ENCODE peak calls at places on chromosomes 1 and 21, in ten cellular contexts. C is NCI-H226; A is cardiac septum; D is HFFc6; U is sciatic nerve; H is NAMALWA; R is hepatocyte; G is astrocyte of the spinal cord; W is activated CD8-positive, alpha-beta T cell treated with anti-CD3 and anti-CD28 coated beads for 36 hours; P is thoracic aorta. K is an unnamed sample.

GRCh38 chr21:28669331-28669730 is 323.3 kb downstream of the LTN1 start:
- DNase-seq in C (no peak), A (no peak), D (no peak), U (no peak), H (no peak), R (no peak), G (no peak), W (peak; percentile 9), P (no peak), K (no peak)

GRCh38 chr1:108327534-108328462 is 83.9 kb upstream of the NBPF4 start:
- DNase-seq in C (no peak), A (no peak), D (no peak), U (no peak), H (no peak), R (no peak), G (no peak), W (peak; percentile 3), P (no peak), K (no peak)

GRCh38 chr1:173330149-173330951 is 123.2 kb upstream of the TNFSF4 start:
- DNase-seq in C (peak; percentile 53), A (no peak), D (peak; percentile 55), U (no peak), H (peak; percentile 15), R (no peak), G (peak; percentile 86), W (no peak), P (no peak), K (no peak)

GRCh38 chr1:28507646-28508434 is 2.0 kb downstream of the RCC1 start:
- DNase-seq in C (no peak), A (no peak), D (no peak), U (no peak), H (peak; percentile 35), R (no peak), G (no peak), W (peak; percentile 13), P (no peak), K (no peak)

GRCh38 chr1:154429118-154429517 is 24.0 kb downstream of the IL6R start:
- DNase-seq in C (no peak), A (no peak), D (no peak), U (no peak), H (no peak), R (no peak), G (no peak), W (no peak), P (no peak), K (no peak)

GRCh38 chr1:64848812-64849211 is 103.9 kb downstream of the RAVER2 start:
- DNase-seq in C (no peak), A (no peak), D (no peak), U (no peak), H (no peak), R (no peak), G (no peak), W (no peak), P (no peak), K (no peak)

GRCh38 chr1:151624783-151625182 is 12.9 kb downstream of the SNX27 start:
- DNase-seq in C (no peak), A (no peak), D (no peak), U (no peak), H (no peak), R (no peak), G (no peak), W (no peak), P (no peak), K (no peak)

GRCh38 chr1:223233410-223234163 is 90.5 kb upstream of the TLR5 start:
- DNase-seq in C (peak; percentile 85), A (no peak), D (peak; percentile 74), U (no peak), H (no peak), R (peak; percentile 74), G (peak; percentile 90), W (peak; percentile 16), P (peak; percentile 13), K (peak; percentile 33)

GRCh38 chr1:30117685-30118084 is 605.7 kb downstream of the MATN1 start:
- DNase-seq in C (no peak), A (no peak), D (no peak), U (no peak), H (peak; percentile 42), R (no peak), G (no peak), W (no peak), P (no peak), K (no peak)

GRCh38 chr1:18241932-18242331 is 134.3 kb downstream of the IGSF21 start:
- DNase-seq in C (no peak), A (no peak), D (no peak), U (no peak), H (no peak), R (no peak), G (no peak), W (no peak), P (no peak), K (no peak)

GRCh38 chr1:10114746-10115145 is 82.0 kb downstream of the UBE4B start:
- DNase-seq in C (no peak), A (no peak), D (no peak), U (no peak), H (no peak), R (no peak), G (no peak), W (no peak), P (no peak), K (no peak)

GRCh38 chr1:202155478-202156021 is 4.9 kb downstream of the PTPN7 start:
- DNase-seq in C (peak; percentile 49), A (no peak), D (no peak), U (no peak), H (peak; percentile 62), R (peak; percentile 47), G (no peak), W (no peak), P (no peak), K (peak; percentile 62)

GRCh38 chr21:46435786-46436227 is 22.9 kb upstream of the DIP2A start:
- DNase-seq in C (no peak), A (no peak), D (no peak), U (no peak), H (no peak), R (no peak), G (no peak), W (no peak), P (no peak), K (no peak)

GRCh38 chr1:222818171-222818570 is 3.3 kb downstream of the DISP1 start:
- DNase-seq in C (no peak), A (no peak), D (no peak), U (no peak), H (no peak), R (no peak), G (no peak), W (no peak), P (no peak), K (no peak)